ENCODE peak calls at places on chromosomes 7 and 10, in seven cellular contexts. C is LoVo; O is GM12892; T is stimulated activated CD4-positive, alpha-beta T cell treated with anti-CD3 and anti-CD28 coated beads, Interleukin-15, amount 100 ng/mL, for 1 hour; L is T-helper 17 cell; X is G401; W is GM06990. H is an unnamed sample.

GRCh38 chr7:8037151-8037550 is 68.6 kb downstream of the GLCCI1 start:
- DNase-seq in C (no peak), O (no peak), T (no peak), L (no peak), X (no peak), W (no peak), H (no peak)

GRCh38 chr10:128296608-128297007 is 170.4 kb upstream of the MKI67 start:
- DNase-seq in C (no peak), O (no peak), T (no peak), L (no peak), X (no peak), W (no peak), H (no peak)

GRCh38 chr7:56537952-56538351 is 421.7 kb upstream of the NUPR2 start:
- DNase-seq in C (no peak), O (no peak), T (no peak), L (no peak), X (peak), W (no peak), H (no peak)

GRCh38 chr10:75352650-75353049 is 48.9 kb downstream of the ZNF503 start:
- DNase-seq in C (no peak), O (no peak), T (no peak), L (no peak), X (no peak), W (no peak), H (no peak)

GRCh38 chr10:83542774-83543291 is 596.5 kb upstream of the GHITM start:
- DNase-seq in C (no peak), O (no peak), T (no peak), L (no peak), X (no peak), W (peak), H (no peak)

GRCh38 chr10:7667262-7668141 is 736 bp upstream of the ITIH5 start:
- DNase-seq in C (no peak), O (no peak), T (no peak), L (no peak), X (no peak), W (no peak), H (no peak)

GRCh38 chr7:129831424-129832058 is 121.2 kb downstream of the UBE2H start:
- DNase-seq in C (peak), O (no peak), T (no peak), L (no peak), X (no peak), W (no peak), H (no peak)

GRCh38 chr7:11648104-11648503 is 183.9 kb downstream of the THSD7A start:
- DNase-seq in C (no peak), O (no peak), T (no peak), L (no peak), X (no peak), W (no peak), H (no peak)

GRCh38 chr7:4000934-4001333 is 681.2 kb upstream of the FOXK1 start:
- DNase-seq in C (no peak), O (no peak), T (no peak), L (no peak), X (no peak), W (no peak), H (no peak)

GRCh38 chr10:32854435-32854834 is 103.6 kb downstream of the ITGB1 start:
- DNase-seq in C (no peak), O (no peak), T (no peak), L (no peak), X (no peak), W (no peak), H (no peak)

GRCh38 chr7:77427996-77428603 is 12.0 kb upstream of the GSAP start:
- DNase-seq in C (no peak), O (no peak), T (no peak), L (no peak), X (no peak), W (no peak), H (no peak)

GRCh38 chr7:92987095-92987494 is 130.7 kb downstream of the SAMD9 start:
- DNase-seq in C (no peak), O (no peak), T (no peak), L (no peak), X (no peak), W (no peak), H (no peak)

GRCh38 chr7:134101716-134102115 is 25.4 kb upstream of the LRGUK start:
- DNase-seq in C (no peak), O (no peak), T (no peak), L (no peak), X (no peak), W (no peak), H (no peak)

GRCh38 chr10:69123306-69123746 is 652 bp upstream of the VPS26A start:
- DNase-seq in C (peak), O (no peak), T (no peak), L (no peak), X (no peak), W (no peak), H (peak)

GRCh38 chr7:42843209-42843800 is 68.6 kb downstream of the C7orf25 start:
- DNase-seq in C (peak), O (no peak), T (no peak), L (no peak), X (peak), W (no peak), H (no peak)

GRCh38 chr10:70595566-70596016 is 7.0 kb downstream of the PRF1 start:
- DNase-seq in C (no peak), O (no peak), T (no peak), L (no peak), X (no peak), W (no peak), H (no peak)

GRCh38 chr10:31103096-31103495 is 71.4 kb upstream of the ZNF438 start:
- DNase-seq in C (no peak), O (no peak), T (no peak), L (no peak), X (no peak), W (no peak), H (no peak)

GRCh38 chr7:91644251-91644650 is 236.3 kb downstream of the MTERF1 start:
- DNase-seq in C (no peak), O (no peak), T (no peak), L (no peak), X (no peak), W (no peak), H (no peak)

GRCh38 chr7:50556247-50556976 is 8.8 kb downstream of the DDC start:
- DNase-seq in C (no peak), O (no peak), T (no peak), L (no peak), X (no peak), W (no peak), H (no peak)

GRCh38 chr10:102040305-102040704 is 15.7 kb downstream of the ARMH3 start:
- DNase-seq in C (no peak), O (no peak), T (no peak), L (no peak), X (no peak), W (no peak), H (no peak)

GRCh38 chr10:117375360-117376147 is at the start of gene PDZD8:
- DNase-seq in C (peak), O (peak), T (peak), L (peak), X (peak), W (peak), H (peak)

GRCh38 chr10:34249634-34250033 is 565.5 kb downstream of the PARD3 start:
- DNase-seq in C (no peak), O (no peak), T (no peak), L (no peak), X (no peak), W (no peak), H (peak)

GRCh38 chr7:40482794-40483374 is 348.1 kb downstream of the SUGCT start:
- DNase-seq in C (no peak), O (no peak), T (no peak), L (no peak), X (no peak), W (no peak), H (no peak)

GRCh38 chr10:44064317-44064716 is 320.6 kb downstream of the CXCL12 start:
- DNase-seq in C (no peak), O (no peak), T (no peak), L (no peak), X (no peak), W (no peak), H (no peak)

GRCh38 chr7:115844857-115845256 is 185.7 kb downstream of the TFEC start:
- DNase-seq in C (no peak), O (no peak), T (no peak), L (no peak), X (no peak), W (no peak), H (no peak)

GRCh38 chr7:35793225-35793579 is 7.7 kb upstream of the SEPTIN7 start:
- DNase-seq in C (no peak), O (no peak), T (no peak), L (no peak), X (no peak), W (no peak), H (no peak)

H was measured in GM12891.